ENCODE peak calls at places on chromosomes 1 and 21, in four cellular contexts. E, T, A and H are unnamed samples.
A peak's percentile ranks its signal among the peaks of the same experiment; 100 is the strongest.

GRCh38 chr21:27397578-27397977 is 430.7 kb upstream of the ADAMTS5 start:
- DNase-seq in E (no peak), T (no peak), A (no peak), H (no peak)

GRCh38 chr21:37862536-37862935 is 53.7 kb downstream of the KCNJ6 start:
- DNase-seq in E (peak; percentile 49), T (no peak), A (no peak), H (peak; percentile 10)

GRCh38 chr21:45558044-45558721 is 15.9 kb upstream of the SLC19A1 start:
- DNase-seq in E (no peak), T (no peak), A (no peak), H (no peak)

GRCh38 chr21:15730484-15731242 is 881 bp downstream of the USP25 start:
- DNase-seq in E (peak; percentile 34), T (peak; percentile 37), A (peak; percentile 43), H (peak; percentile 51)

GRCh38 chr1:224747578-224747977 is 131.5 kb downstream of the CNIH3 start:
- DNase-seq in E (peak; percentile 51), T (no peak), A (no peak), H (no peak)

GRCh38 chr1:171267391-171267790 is 19.1 kb downstream of the FMO1 start:
- DNase-seq in E (no peak), T (no peak), A (no peak), H (no peak)

GRCh38 chr21:44043613-44044012 is 31.5 kb downstream of the TRAPPC10 start:
- DNase-seq in E (no peak), T (no peak), A (no peak), H (no peak)

GRCh38 chr1:110647254-110647891 is 27.4 kb downstream of the KCNA3 start:
- DNase-seq in E (no peak), T (no peak), A (no peak), H (peak; percentile 15)

GRCh38 chr1:195591917-195592672 is 1016.1 kb downstream of the KCNT2 start:
- DNase-seq in E (no peak), T (no peak), A (no peak), H (no peak)

GRCh38 chr1:12620142-12620865 is 2.3 kb upstream of the DHRS3 start:
- DNase-seq in E (no peak), T (no peak), A (no peak), H (no peak)

GRCh38 chr1:187577625-187578024 is 748.9 kb downstream of the PLA2G4A start:
- DNase-seq in E (no peak), T (no peak), A (no peak), H (no peak)

GRCh38 chr1:91054780-91055481 is 33.1 kb upstream of the ZNF644 start:
- DNase-seq in E (peak; percentile 39), T (no peak), A (no peak), H (no peak)

GRCh38 chr1:157030728-157031127 is 14.8 kb downstream of the ARHGEF11 start:
- DNase-seq in E (no peak), T (no peak), A (no peak), H (no peak)

GRCh38 chr1:54548389-54549044 is 489 bp downstream of the ACOT11 start:
- DNase-seq in E (no peak), T (no peak), A (no peak), H (no peak)

GRCh38 chr1:116164056-116164889 is 53.1 kb downstream of the MAB21L3 start:
- DNase-seq in E (no peak), T (no peak), A (peak; percentile 63), H (peak; percentile 6)

GRCh38 chr1:156870734-156871133 is 10.1 kb downstream of the NTRK1 start:
- DNase-seq in E (no peak), T (no peak), A (no peak), H (no peak)

GRCh38 chr1:77834771-77835334 is 53.6 kb upstream of the NEXN start:
- DNase-seq in E (no peak), T (peak; percentile 1), A (no peak), H (peak; percentile 64)

GRCh38 chr1:48246727-48247126 is 24.2 kb downstream of the SLC5A9 start:
- DNase-seq in E (no peak), T (peak; percentile 13), A (no peak), H (peak; percentile 81)

GRCh38 chr1:15684042-15684461 is at the start of gene PLEKHM2:
- DNase-seq in E (peak; percentile 91), T (peak; percentile 41), A (no peak), H (peak; percentile 69)

GRCh38 chr1:113519561-113519960 is 129.2 kb downstream of the MAGI3 start:
- DNase-seq in E (no peak), T (no peak), A (no peak), H (no peak)

GRCh38 chr1:95012389-95012788 is 60.4 kb downstream of the ALG14 start:
- DNase-seq in E (no peak), T (no peak), A (no peak), H (no peak)

GRCh38 chr1:2350911-2351655 is 40.3 kb downstream of the MORN1 start:
- DNase-seq in E (no peak), T (no peak), A (no peak), H (no peak)

GRCh38 chr1:209885403-209886218 is 52.4 kb upstream of the SYT14 start:
- DNase-seq in E (no peak), T (no peak), A (no peak), H (no peak)

GRCh38 chr1:180160362-180160761 is 5.7 kb downstream of the QSOX1 start:
- DNase-seq in E (no peak), T (no peak), A (no peak), H (no peak)

GRCh38 chr1:93629101-93630059 is 52.3 kb downstream of the BCAR3 start:
- DNase-seq in E (peak; percentile 62), T (peak; percentile 66), A (no peak), H (peak; percentile 90)

GRCh38 chr1:55076356-55076755 is 37.0 kb downstream of the PCSK9 start:
- DNase-seq in E (no peak), T (no peak), A (no peak), H (no peak)

GRCh38 chr1:51518033-51518729 is 885 bp downstream of the EPS15 start:
- DNase-seq in E (peak; percentile 74), T (peak; percentile 63), A (peak; percentile 46), H (peak; percentile 95)

GRCh38 chr1:184068354-184068753 is 16.8 kb downstream of the TSEN15 start:
- DNase-seq in E (no peak), T (no peak), A (no peak), H (no peak)

GRCh38 chr1:61289232-61289967 is 207.0 kb downstream of the NFIA start:
- DNase-seq in E (no peak), T (no peak), A (no peak), H (no peak)

GRCh38 chr1:41024953-41025352 is 3.4 kb upstream of the SLFNL1 start:
- DNase-seq in E (no peak), T (no peak), A (no peak), H (peak; percentile 21)

GRCh38 chr1:175158133-175158532 is 34.4 kb downstream of the KIAA0040 start:
- DNase-seq in E (no peak), T (no peak), A (no peak), H (peak; percentile 26)

GRCh38 chr1:244779410-244779809 is 56.0 kb upstream of the COX20 start:
- DNase-seq in E (no peak), T (no peak), A (no peak), H (no peak)

GRCh38 chr1:241114699-241115233 is 242.2 kb downstream of the RGS7 start:
- DNase-seq in E (no peak), T (no peak), A (no peak), H (no peak)

GRCh38 chr1:148362930-148363810 is 119.9 kb downstream of the PPIAL4G start:
- DNase-seq in E (no peak), T (no peak), A (no peak), H (no peak)

GRCh38 chr1:45348966-45349677 is 8.9 kb upstream of the MUTYH start:
- DNase-seq in E (no peak), T (no peak), A (no peak), H (no peak)

GRCh38 chr1:234498448-234499118 is 19.6 kb upstream of the TARBP1 start:
- DNase-seq in E (no peak), T (no peak), A (no peak), H (no peak)

GRCh38 chr1:204429746-204430145 is 18.1 kb upstream of the PPP1R15B start:
- DNase-seq in E (no peak), T (no peak), A (no peak), H (no peak)

GRCh38 chr1:166612886-166613285 is 226.4 kb upstream of the POGK start:
- DNase-seq in E (no peak), T (no peak), A (no peak), H (no peak)

GRCh38 chr1:203624341-203624712 is 2.3 kb upstream of the ATP2B4 start:
- DNase-seq in E (no peak), T (no peak), A (no peak), H (no peak)